ENCODE peak calls at places on chromosomes 16 and 17, in four cellular contexts. X, E, T and F are unnamed samples.

GRCh38 chr17:77254961-77255741 is 114.4 kb downstream of the SEC14L1 start:
- DNase-seq in X (no peak), T (no peak), E (peak), F (peak)

GRCh38 chr17:27339836-27340550 is 46.1 kb downstream of the WSB1 start:
- DNase-seq in T (peak), X (no peak), E (no peak), F (peak)

GRCh38 chr16:471353-472198 is 46.1 kb downstream of the RAB11FIP3 start:
- DNase-seq in E (peak), X (no peak), T (no peak), F (no peak)

GRCh38 chr16:79532785-79533184 is 67.8 kb downstream of the MAF start:
- DNase-seq in E (no peak), T (no peak), X (no peak), F (no peak)

GRCh38 chr17:43723697-43724359 is 34.8 kb downstream of the SOST start:
- DNase-seq in E (peak), X (no peak), T (peak), F (peak)

GRCh38 chr16:85759631-85760419 is 8.9 kb upstream of the C16orf74 start:
- DNase-seq in X (peak), E (no peak), T (peak), F (no peak)

GRCh38 chr17:49214665-49215360 is 4.3 kb downstream of the ABI3 start:
- DNase-seq in E (no peak), T (peak), X (no peak), F (no peak)

GRCh38 chr16:80323187-80323807 is 217.5 kb upstream of the DYNLRB2 start:
- DNase-seq in T (no peak), E (no peak), X (no peak), F (no peak)

GRCh38 chr16:78310990-78311561 is 211.6 kb downstream of the WWOX start:
- DNase-seq in T (no peak), E (no peak), X (no peak), F (no peak)

GRCh38 chr17:79627766-79628690 is 17.2 kb upstream of the RBFOX3 start:
- DNase-seq in X (no peak), T (no peak), E (peak), F (no peak)

GRCh38 chr17:15119928-15120327 is 145.2 kb downstream of the PMP22 start:
- DNase-seq in X (no peak), E (no peak), T (no peak), F (peak)

GRCh38 chr17:29514792-29515191 is 52.0 kb downstream of the ABHD15 start:
- DNase-seq in T (no peak), E (no peak), X (no peak), F (no peak)

GRCh38 chr16:89037261-89038152 is 56.1 kb upstream of the ACSF3 start:
- DNase-seq in X (peak), T (peak), E (peak), F (no peak)

GRCh38 chr17:8473451-8474192 is 37.9 kb downstream of the NDEL1 start:
- DNase-seq in X (no peak), E (no peak), T (no peak), F (no peak)

GRCh38 chr17:30969989-30970680 is 704 bp upstream of the RNF135 start:
- DNase-seq in X (no peak), T (peak), E (no peak), F (no peak)